ENCODE peak calls at places on chromosome 21, in six cellular contexts. H, I, X, B, N and K are unnamed samples.
A peak's percentile ranks its signal among the peaks of the same experiment; 100 is the strongest.

GRCh38 chr21:22575165-22575584 is 1577.0 kb downstream of the NCAM2 start:
- DNase-seq in H (no peak), I (peak; percentile 41), X (no peak), B (no peak), N (no peak), K (no peak)

GRCh38 chr21:42219606-42220137 is 732 bp downstream of the ABCG1 start:
- DNase-seq in H (no peak), I (no peak), X (peak; percentile 28), B (peak; percentile 28), N (peak; percentile 46), K (no peak)

GRCh38 chr21:35142036-35142825 is 93.1 kb upstream of the RUNX1 start:
- DNase-seq in H (no peak), I (no peak), X (no peak), B (no peak), N (no peak), K (no peak)

GRCh38 chr21:29490016-29490415 is 191.3 kb downstream of the BACH1 start:
- DNase-seq in H (no peak), I (no peak), X (no peak), B (no peak), N (no peak), K (no peak)

GRCh38 chr21:42941696-42942085 is 16.3 kb upstream of the ERVH48-1 start:
- DNase-seq in H (no peak), I (peak; percentile 89), X (no peak), B (no peak), N (no peak), K (peak; percentile 63)

GRCh38 chr21:41612674-41613250 is 104.8 kb upstream of the TMPRSS2 start:
- DNase-seq in H (peak; percentile 95), I (peak; percentile 98), X (peak; percentile 98), B (no peak), N (peak; percentile 49), K (peak; percentile 87)

GRCh38 chr21:32371913-32372314 is 20.9 kb downstream of the URB1 start:
- DNase-seq in H (peak; percentile 47), I (peak; percentile 95), X (peak; percentile 84), B (no peak), N (no peak), K (peak; percentile 97)

GRCh38 chr21:42375141-42375905 is 9.0 kb upstream of the TFF1 start:
- DNase-seq in H (no peak), I (no peak), X (no peak), B (no peak), N (peak; percentile 22), K (no peak)

GRCh38 chr21:45981641-45982255 is at the start of gene COL6A1:
- DNase-seq in H (no peak), I (no peak), X (peak; percentile 87), B (no peak), N (peak; percentile 59), K (no peak)

GRCh38 chr21:34126269-34126668 is 52.9 kb downstream of the MRPS6 start:
- DNase-seq in H (no peak), I (peak; percentile 42), X (peak; percentile 65), B (no peak), N (no peak), K (peak; percentile 91)

GRCh38 chr21:32469628-32470027 is 57.1 kb downstream of the EVA1C start:
- DNase-seq in H (no peak), I (no peak), X (no peak), B (no peak), N (no peak), K (no peak)

GRCh38 chr21:27818847-27819246 is 852.0 kb upstream of the ADAMTS5 start:
- DNase-seq in H (no peak), I (peak; percentile 45), X (peak; percentile 46), B (no peak), N (no peak), K (peak; percentile 83)

GRCh38 chr21:21187579-21187978 is 189.4 kb downstream of the NCAM2 start:
- DNase-seq in H (no peak), I (no peak), X (peak; percentile 29), B (no peak), N (no peak), K (no peak)

GRCh38 chr21:36194024-36194423 is 37.4 kb downstream of the DOP1B start:
- DNase-seq in H (no peak), I (no peak), X (no peak), B (no peak), N (no peak), K (no peak)

GRCh38 chr21:37060296-37060695 is 12.6 kb downstream of the PIGP start:
- DNase-seq in H (peak; percentile 96), I (peak; percentile 81), X (peak; percentile 98), B (peak; percentile 14), N (peak; percentile 22), K (peak; percentile 95)

GRCh38 chr21:38930065-38930464 is 124.3 kb downstream of the ETS2 start:
- DNase-seq in H (no peak), I (no peak), X (no peak), B (no peak), N (no peak), K (no peak)

GRCh38 chr21:16087523-16087922 is 357.7 kb downstream of the USP25 start:
- DNase-seq in H (no peak), I (no peak), X (no peak), B (no peak), N (no peak), K (no peak)

GRCh38 chr21:41149199-41149598 is 18.8 kb upstream of the BACE2 start:
- DNase-seq in H (no peak), I (no peak), X (no peak), B (no peak), N (no peak), K (no peak)